ENCODE peak calls at places on chromosome 18, in ten cellular contexts. R is CD4-positive, CD25-positive, alpha-beta regulatory T cell; P is right cardiac atrium; Q is sigmoid colon; O is neuronal stem cell; I is fibroblast of the aortic adventitia; X is HepG2; L is heart right ventricle; B is GM12865; Z is tibial nerve. E is an unnamed sample.

GRCh38 chr18:74370163-74370562 is 54.5 kb downstream of the C18orf63 start:
- DNase-seq in R (no peak), P (no peak), Q (no peak), O (no peak), I (no peak), X (no peak), L (no peak), B (no peak), Z (no peak), E (no peak)

GRCh38 chr18:29840101-29840500 is 1202.4 kb downstream of the DSC3 start:
- DNase-seq in R (no peak), P (no peak), Q (no peak), O (no peak), I (peak; percentile 83), X (no peak), L (no peak), B (no peak), Z (no peak), E (no peak)

GRCh38 chr18:41075212-41075611 is 879.8 kb upstream of the PIK3C3 start:
- DNase-seq in R (no peak), P (no peak), Q (no peak), O (no peak), I (peak; percentile 22), X (no peak), L (no peak), B (no peak), Z (no peak), E (no peak)

GRCh38 chr18:66393463-66393862 is 210.4 kb downstream of the CDH19 start:
- DNase-seq in R (no peak), P (no peak), Q (no peak), O (no peak), I (no peak), X (no peak), L (no peak), B (no peak), Z (no peak), E (no peak)

GRCh38 chr18:76827205-76827885 is 5.0 kb downstream of the ZNF236 start:
- DNase-seq in R (no peak), P (no peak), Q (peak; percentile 24), O (no peak), I (no peak), X (no peak), L (no peak), B (peak; percentile 40), Z (no peak), E (no peak)

GRCh38 chr18:13428319-13428718 is 209.8 kb downstream of the LDLRAD4 start:
- DNase-seq in R (no peak), P (no peak), Q (peak; percentile 41), O (no peak), I (no peak), X (no peak), L (no peak), B (no peak), Z (no peak), E (no peak)

GRCh38 chr18:58117685-58118403 is 73.8 kb downstream of the NEDD4L start:
- DNase-seq in R (no peak), P (peak; percentile 49), Q (no peak), O (no peak), I (peak; percentile 73), X (peak; percentile 69), L (no peak), B (no peak), Z (peak; percentile 14), E (no peak)

GRCh38 chr18:74457743-74458465 is 796 bp upstream of the DIPK1C start:
- DNase-seq in R (no peak), P (no peak), Q (no peak), O (no peak), I (no peak), X (no peak), L (peak; percentile 41), B (no peak), Z (no peak), E (no peak)

GRCh38 chr18:67864677-67865340 is 348.3 kb upstream of the DSEL start:
- DNase-seq in R (no peak), P (no peak), Q (no peak), O (no peak), I (peak; percentile 81), X (no peak), L (no peak), B (no peak), Z (no peak), E (no peak)

GRCh38 chr18:59300676-59301285 is 17.7 kb downstream of the CPLX4 start:
- DNase-seq in R (no peak), P (no peak), Q (no peak), O (no peak), I (no peak), X (no peak), L (no peak), B (no peak), Z (no peak), E (no peak)

GRCh38 chr18:80129672-80130367 is 20.8 kb downstream of the ADNP2 start:
- DNase-seq in R (no peak), P (no peak), Q (no peak), O (no peak), I (no peak), X (no peak), L (no peak), B (no peak), Z (no peak), E (no peak)
- H3K4me3 ChIP-seq in R (no peak overlapping the region), P (no peak overlapping the region), Q (no peak overlapping the region), O (no peak overlapping the region), I (no peak overlapping the region), X (no peak overlapping the region), L (no peak overlapping the region), B (no peak overlapping the region), Z (no peak overlapping the region), E (no peak overlapping the region)

GRCh38 chr18:22132763-22133162 is 36.6 kb upstream of the GATA6 start:
- DNase-seq in R (no peak), P (no peak), Q (no peak), O (no peak), I (no peak), X (no peak), L (no peak), B (peak; percentile 60), Z (no peak), E (no peak)

GRCh38 chr18:22128954-22129353 is 40.4 kb upstream of the GATA6 start:
- DNase-seq in R (no peak), P (no peak), Q (no peak), O (no peak), I (no peak), X (no peak), L (no peak), B (no peak), Z (no peak), E (no peak)

GRCh38 chr18:22129778-22130177 is 39.6 kb upstream of the GATA6 start:
- DNase-seq in R (no peak), P (no peak), Q (no peak), O (no peak), I (no peak), X (no peak), L (no peak), B (no peak), Z (no peak), E (no peak)

GRCh38 chr18:22136395-22136794 is 33.0 kb upstream of the GATA6 start:
- DNase-seq in R (no peak), P (no peak), Q (no peak), O (no peak), I (peak; percentile 12), X (no peak), L (no peak), B (no peak), Z (no peak), E (no peak)

GRCh38 chr18:22132258-22132657 is 37.1 kb upstream of the GATA6 start:
- DNase-seq in R (no peak), P (no peak), Q (no peak), O (no peak), I (no peak), X (no peak), L (no peak), B (peak; percentile 62), Z (no peak), E (no peak)
- H3K4me3 ChIP-seq in R (no peak overlapping the region), P (no peak overlapping the region), Q (no peak overlapping the region), O (no peak overlapping the region), I (no peak overlapping the region), X (no peak overlapping the region), L (no peak overlapping the region), B (no peak overlapping the region), Z (no peak overlapping the region), E (no peak overlapping the region)

DNA sequence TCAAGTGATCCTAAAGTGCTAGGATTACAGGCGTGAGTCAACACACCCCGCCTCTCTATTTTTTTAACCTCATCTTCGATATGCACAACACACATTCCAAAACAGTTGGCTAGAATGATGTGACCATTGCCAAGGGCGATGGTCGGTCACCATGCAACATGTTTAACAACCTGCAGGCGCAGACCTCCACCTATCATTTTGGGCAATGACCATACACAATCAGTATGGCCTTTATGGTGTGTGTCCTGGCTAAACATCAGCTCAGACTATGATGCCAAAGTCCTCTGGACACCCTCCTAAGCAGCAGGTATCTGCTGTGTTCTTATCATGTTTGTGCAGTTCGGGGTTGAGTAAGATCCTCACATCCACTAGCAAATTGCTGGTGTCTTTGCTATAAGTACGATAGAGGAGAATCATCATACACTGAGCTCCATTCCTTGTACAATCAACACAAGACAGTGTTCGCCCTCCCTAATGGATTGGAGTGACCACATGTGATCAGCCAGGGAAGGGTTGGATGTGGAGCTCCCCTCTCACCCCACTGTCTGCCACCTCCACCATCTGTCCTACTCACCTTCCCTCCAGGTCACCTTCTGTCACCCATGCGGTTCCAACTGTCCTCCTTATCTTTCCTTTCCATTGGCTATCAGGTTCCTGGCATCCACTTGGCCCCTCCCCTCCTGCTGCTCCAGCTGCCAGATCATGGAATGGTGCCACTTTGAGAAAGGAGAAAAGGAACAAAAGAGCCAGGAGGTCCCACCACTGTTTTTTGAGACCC is 7.9 kb upstream of the RNF152 start:
- DNase-seq in R (no peak), P (no peak), Q (no peak), O (no peak), I (no peak), X (no peak), L (no peak), B (no peak), Z (no peak), E (no peak)
- H3K4me3 ChIP-seq in R (no peak overlapping the region), P (no peak overlapping the region), Q (no peak overlapping the region), O (no peak overlapping the region), I (no peak overlapping the region), X (no peak overlapping the region), L (no peak overlapping the region), B (no peak overlapping the region), Z (no peak overlapping the region), E (no peak overlapping the region)

GRCh38 chr18:24014062-24014985 is at the start of gene TTC39C:
- DNase-seq in R (peak; percentile 79), P (peak; percentile 80), Q (peak; percentile 84), O (peak; percentile 50), I (peak; percentile 67), X (no peak), L (peak; percentile 69), B (peak; percentile 85), Z (peak; percentile 34), E (peak; percentile 77)

GRCh38 chr18:24015897-24016631 is 1.5 kb downstream of the TTC39C start:
- DNase-seq in R (no peak), P (no peak), Q (no peak), O (no peak), I (no peak), X (no peak), L (no peak), B (peak; percentile 52), Z (no peak), E (no peak)

GRCh38 chr18:24014986-24015896 is 687 bp downstream of the TTC39C start:
- DNase-seq in R (peak; percentile 45), P (peak; percentile 65), Q (peak; percentile 74), O (peak; percentile 46), I (peak; percentile 87), X (peak; percentile 13), L (peak; percentile 46), B (peak; percentile 60), Z (peak; percentile 20), E (peak; percentile 62)

GRCh38 chr18:24018299-24018910 is 3.9 kb downstream of the TTC39C start:
- DNase-seq in R (no peak), P (no peak), Q (no peak), O (no peak), I (no peak), X (no peak), L (no peak), B (no peak), Z (no peak), E (no peak)

GRCh38 chr18:24016643-24017042 is 2.1 kb downstream of the TTC39C start:
- DNase-seq in R (no peak), P (no peak), Q (no peak), O (no peak), I (peak; percentile 21), X (peak; percentile 52), L (no peak), B (no peak), Z (no peak), E (no peak)
- H3K4me3 ChIP-seq in R (peak overlapping the region; percentile 99), P (no peak overlapping the region), Q (no peak overlapping the region), O (no peak overlapping the region), I (peak overlapping the region; percentile 41), X (no peak overlapping the region), L (no peak overlapping the region), B (peak overlapping the region; percentile 61), Z (no peak overlapping the region), E (peak overlapping the region; percentile 71)

E was measured in DND-41.